ENCODE peak calls at places on chromosome 2, in eight cellular contexts. One of them, this sample, is unnamed.

GRCh38 chr2:59021786-59022185 is 780.7 kb upstream of the FANCL start:
- DNase-seq in PC-9: no peak
- DNase-seq in foreskin fibroblast: no peak
- DNase-seq in B cell: no peak
- DNase-seq in A549: no peak
- DNase-seq in WERI-Rb-1: no peak
- DNase-seq in progenitor cell of endocrine pancreas: no peak
- DNase-seq in tibial artery: no peak
- DNase-seq in this sample: no peak

GRCh38 chr2:174121612-174122011 is 126.7 kb downstream of the OLA1 start:
- DNase-seq in PC-9: peak; percentile 18
- DNase-seq in foreskin fibroblast: no peak
- DNase-seq in B cell: no peak
- DNase-seq in A549: no peak
- DNase-seq in WERI-Rb-1: no peak
- DNase-seq in progenitor cell of endocrine pancreas: no peak
- DNase-seq in tibial artery: no peak
- DNase-seq in this sample: no peak

GRCh38 chr2:25230626-25231311 is 62.4 kb upstream of the POMC start:
- DNase-seq in PC-9: no peak
- DNase-seq in foreskin fibroblast: no peak
- DNase-seq in B cell: no peak
- DNase-seq in A549: no peak
- DNase-seq in WERI-Rb-1: peak; percentile 41
- DNase-seq in progenitor cell of endocrine pancreas: no peak
- DNase-seq in tibial artery: no peak
- DNase-seq in this sample: no peak

GRCh38 chr2:12725238-12726187 is 8.8 kb downstream of the TRIB2 start:
- DNase-seq in PC-9: no peak
- DNase-seq in foreskin fibroblast: no peak
- DNase-seq in B cell: no peak
- DNase-seq in A549: no peak
- DNase-seq in WERI-Rb-1: no peak
- DNase-seq in progenitor cell of endocrine pancreas: no peak
- DNase-seq in tibial artery: no peak
- DNase-seq in this sample: no peak

GRCh38 chr2:9385841-9386240 is 37.5 kb downstream of the ITGB1BP1 start:
- DNase-seq in PC-9: no peak
- DNase-seq in foreskin fibroblast: no peak
- DNase-seq in B cell: no peak
- DNase-seq in A549: no peak
- DNase-seq in WERI-Rb-1: no peak
- DNase-seq in progenitor cell of endocrine pancreas: no peak
- DNase-seq in tibial artery: no peak
- DNase-seq in this sample: no peak

GRCh38 chr2:218897394-218898108 is 16.9 kb downstream of the WNT10A start:
- DNase-seq in PC-9: no peak
- DNase-seq in foreskin fibroblast: no peak
- DNase-seq in B cell: no peak
- DNase-seq in A549: no peak
- DNase-seq in WERI-Rb-1: no peak
- DNase-seq in progenitor cell of endocrine pancreas: no peak
- DNase-seq in tibial artery: no peak
- DNase-seq in this sample: no peak

GRCh38 chr2:101807242-101807641 is 109.7 kb downstream of the MAP4K4 start:
- DNase-seq in PC-9: no peak
- DNase-seq in foreskin fibroblast: no peak
- DNase-seq in B cell: no peak
- DNase-seq in A549: no peak
- DNase-seq in WERI-Rb-1: no peak
- DNase-seq in progenitor cell of endocrine pancreas: no peak
- DNase-seq in tibial artery: no peak
- DNase-seq in this sample: no peak

GRCh38 chr2:16096962-16097361 is 156.6 kb downstream of the MYCN start:
- DNase-seq in PC-9: no peak
- DNase-seq in foreskin fibroblast: no peak
- DNase-seq in B cell: no peak
- DNase-seq in A549: no peak
- DNase-seq in WERI-Rb-1: no peak
- DNase-seq in progenitor cell of endocrine pancreas: no peak
- DNase-seq in tibial artery: no peak
- DNase-seq in this sample: no peak

GRCh38 chr2:10371441-10372194 is 68.9 kb downstream of the HPCAL1 start:
- DNase-seq in PC-9: no peak
- DNase-seq in foreskin fibroblast: no peak
- DNase-seq in B cell: no peak
- DNase-seq in A549: no peak
- DNase-seq in WERI-Rb-1: no peak
- DNase-seq in progenitor cell of endocrine pancreas: no peak
- DNase-seq in tibial artery: no peak
- DNase-seq in this sample: no peak

GRCh38 chr2:121839584-121839983 is 84.1 kb downstream of the TSN start:
- DNase-seq in PC-9: no peak
- DNase-seq in foreskin fibroblast: no peak
- DNase-seq in B cell: no peak
- DNase-seq in A549: no peak
- DNase-seq in WERI-Rb-1: no peak
- DNase-seq in progenitor cell of endocrine pancreas: no peak
- DNase-seq in tibial artery: no peak
- DNase-seq in this sample: no peak
- TF ChIP-seq CTCF in PC-9: peak; percentile 39
- TF ChIP-seq CTCF in foreskin fibroblast: no peak
- TF ChIP-seq CTCF in B cell: no peak
- TF ChIP-seq CTCF in A549: no peak
- TF ChIP-seq CTCF in WERI-Rb-1: no peak
- TF ChIP-seq CTCF in progenitor cell of endocrine pancreas: peak; percentile 8
- TF ChIP-seq CTCF in tibial artery: no peak
- TF ChIP-seq CTCF in this sample: no peak

DNA sequence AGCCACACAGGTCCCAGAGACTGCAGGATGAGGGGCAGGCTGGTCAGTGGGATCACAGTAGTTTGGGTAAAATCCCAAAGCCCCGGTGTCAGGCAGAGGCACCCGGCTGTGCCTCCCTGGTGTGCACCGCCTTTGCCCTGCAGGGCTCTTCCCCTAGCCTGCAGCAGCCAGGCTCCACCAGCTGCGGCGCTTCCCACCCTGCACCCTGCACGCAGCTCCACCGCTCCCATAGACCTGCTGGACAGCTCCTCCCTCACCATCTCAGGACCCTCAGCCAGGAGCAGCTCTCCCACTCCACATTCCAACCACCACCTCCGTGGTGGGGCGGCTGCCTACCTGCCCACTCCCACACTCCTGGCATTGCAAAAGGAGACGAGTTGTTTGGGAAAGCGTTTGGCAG is 287.3 kb upstream of the HDAC4 start:
- DNase-seq in PC-9: no peak
- DNase-seq in foreskin fibroblast: no peak
- DNase-seq in B cell: no peak
- DNase-seq in A549: peak; percentile 29
- DNase-seq in WERI-Rb-1: no peak
- DNase-seq in progenitor cell of endocrine pancreas: no peak
- DNase-seq in tibial artery: no peak
- DNase-seq in this sample: no peak
- TF ChIP-seq CTCF in PC-9: peak; percentile 56
- TF ChIP-seq CTCF in foreskin fibroblast: no peak
- TF ChIP-seq CTCF in B cell: no peak
- TF ChIP-seq CTCF in A549: peak; percentile 15
- TF ChIP-seq CTCF in WERI-Rb-1: peak; percentile 52
- TF ChIP-seq CTCF in progenitor cell of endocrine pancreas: peak; percentile 14
- TF ChIP-seq CTCF in tibial artery: no peak
- TF ChIP-seq CTCF in this sample: no peak

GRCh38 chr2:196431957-196432356 is 207.6 kb upstream of the CCDC150 start:
- DNase-seq in PC-9: no peak
- DNase-seq in foreskin fibroblast: peak; percentile 8
- DNase-seq in B cell: no peak
- DNase-seq in A549: peak; percentile 41
- DNase-seq in WERI-Rb-1: no peak
- DNase-seq in progenitor cell of endocrine pancreas: no peak
- DNase-seq in tibial artery: no peak
- DNase-seq in this sample: no peak
- TF ChIP-seq CTCF in PC-9: peak; percentile 40
- TF ChIP-seq CTCF in foreskin fibroblast: peak; percentile 48
- TF ChIP-seq CTCF in B cell: no peak
- TF ChIP-seq CTCF in A549: peak; percentile 53
- TF ChIP-seq CTCF in WERI-Rb-1: peak; percentile 2
- TF ChIP-seq CTCF in progenitor cell of endocrine pancreas: peak; percentile 61
- TF ChIP-seq CTCF in tibial artery: no peak
- TF ChIP-seq CTCF in this sample: no peak

GRCh38 chr2:127035212-127035611 is 71.7 kb downstream of the BIN1 start:
- DNase-seq in PC-9: no peak
- DNase-seq in foreskin fibroblast: no peak
- DNase-seq in B cell: peak; percentile 32
- DNase-seq in A549: no peak
- DNase-seq in WERI-Rb-1: no peak
- DNase-seq in progenitor cell of endocrine pancreas: no peak
- DNase-seq in tibial artery: no peak
- DNase-seq in this sample: no peak
- TF ChIP-seq CTCF in PC-9: no peak
- TF ChIP-seq CTCF in foreskin fibroblast: no peak
- TF ChIP-seq CTCF in B cell: no peak
- TF ChIP-seq CTCF in A549: no peak
- TF ChIP-seq CTCF in WERI-Rb-1: peak; percentile 44
- TF ChIP-seq CTCF in progenitor cell of endocrine pancreas: no peak
- TF ChIP-seq CTCF in tibial artery: no peak
- TF ChIP-seq CTCF in this sample: no peak

GRCh38 chr2:98649135-98649991 is 41.0 kb downstream of the UNC50 start:
- DNase-seq in PC-9: peak; percentile 78
- DNase-seq in foreskin fibroblast: peak; percentile 61
- DNase-seq in B cell: peak; percentile 79
- DNase-seq in A549: peak; percentile 76
- DNase-seq in WERI-Rb-1: peak; percentile 84
- DNase-seq in progenitor cell of endocrine pancreas: peak; percentile 71
- DNase-seq in tibial artery: peak; percentile 90
- DNase-seq in this sample: peak; percentile 51
- TF ChIP-seq CTCF in PC-9: peak; percentile 100
- TF ChIP-seq CTCF in foreskin fibroblast: peak; percentile 98
- TF ChIP-seq CTCF in B cell: peak; percentile 98
- TF ChIP-seq CTCF in A549: peak; percentile 93
- TF ChIP-seq CTCF in WERI-Rb-1: peak; percentile 97
- TF ChIP-seq CTCF in progenitor cell of endocrine pancreas: peak; percentile 98
- TF ChIP-seq CTCF in tibial artery: peak; percentile 99
- TF ChIP-seq CTCF in this sample: peak; percentile 96

GRCh38 chr2:167964650-167965404 is 282.6 kb downstream of the STK39 start:
- DNase-seq in PC-9: no peak
- DNase-seq in foreskin fibroblast: no peak
- DNase-seq in B cell: no peak
- DNase-seq in A549: no peak
- DNase-seq in WERI-Rb-1: no peak
- DNase-seq in progenitor cell of endocrine pancreas: no peak
- DNase-seq in tibial artery: no peak
- DNase-seq in this sample: no peak
- TF ChIP-seq CTCF in PC-9: peak; percentile 33
- TF ChIP-seq CTCF in foreskin fibroblast: peak; percentile 10
- TF ChIP-seq CTCF in B cell: peak; percentile 40
- TF ChIP-seq CTCF in A549: peak; percentile 42
- TF ChIP-seq CTCF in WERI-Rb-1: no peak
- TF ChIP-seq CTCF in progenitor cell of endocrine pancreas: peak; percentile 35
- TF ChIP-seq CTCF in tibial artery: no peak
- TF ChIP-seq CTCF in this sample: no peak